ENCODE peak calls at places on chromosomes 1 and 21, in seven cellular contexts. H, V, P, E, J, N and F are unnamed samples.
A peak's percentile ranks its signal among the peaks of the same experiment; 100 is the strongest.

GRCh38 chr1:12052008-12052573 is 11.0 kb upstream of the TNFRSF8 start:
- DNase-seq in H (peak; percentile 68), V (peak; percentile 79), P (no peak), E (peak; percentile 86), J (peak; percentile 38), N (peak; percentile 85), F (peak; percentile 79)

GRCh38 chr1:233487415-233487814 is 126.5 kb upstream of the KCNK1 start:
- DNase-seq in H (no peak), V (no peak), P (no peak), E (no peak), J (no peak), N (no peak), F (no peak)

GRCh38 chr1:83905315-83905907 is 93.5 kb downstream of the TTLL7 start:
- DNase-seq in H (no peak), V (no peak), P (peak; percentile 38), E (no peak), J (no peak), N (no peak), F (no peak)

GRCh38 chr1:67683306-67683705 is 1.7 kb upstream of the GADD45A start:
- DNase-seq in H (no peak), V (peak; percentile 83), P (no peak), E (no peak), J (peak; percentile 33), N (no peak), F (no peak)

GRCh38 chr1:88847618-88848017 is 43.7 kb downstream of the GTF2B start:
- DNase-seq in H (no peak), V (no peak), P (no peak), E (no peak), J (no peak), N (no peak), F (no peak)

GRCh38 chr1:39026947-39027507 is 877 bp downstream of the NDUFS5 start:
- DNase-seq in H (no peak), V (no peak), P (no peak), E (no peak), J (no peak), N (no peak), F (no peak)

GRCh38 chr1:240031009-240031408 is 60.7 kb upstream of the FMN2 start:
- DNase-seq in H (no peak), V (peak; percentile 35), P (no peak), E (no peak), J (peak; percentile 90), N (no peak), F (no peak)

GRCh38 chr1:18734461-18735368 is 104.1 kb downstream of the PAX7 start:
- DNase-seq in H (no peak), V (no peak), P (no peak), E (no peak), J (no peak), N (no peak), F (no peak)

GRCh38 chr1:96400074-96400473 is 321.5 kb upstream of the PTBP2 start:
- DNase-seq in H (no peak), V (peak; percentile 3), P (no peak), E (no peak), J (no peak), N (no peak), F (no peak)

GRCh38 chr1:46256523-46256922 is 9.0 kb downstream of the RAD54L start:
- DNase-seq in H (no peak), V (no peak), P (no peak), E (no peak), J (no peak), N (no peak), F (no peak)

GRCh38 chr1:8524637-8525157 is 206.8 kb downstream of the SLC45A1 start:
- DNase-seq in H (no peak), V (no peak), P (peak; percentile 54), E (no peak), J (no peak), N (no peak), F (no peak)

GRCh38 chr1:8736927-8737326 is 80.5 kb downstream of the RERE start:
- DNase-seq in H (no peak), V (no peak), P (no peak), E (no peak), J (no peak), N (no peak), F (no peak)

GRCh38 chr21:41641510-41641815 is 125.4 kb downstream of the RIPK4 start:
- DNase-seq in H (no peak), V (no peak), P (no peak), E (no peak), J (no peak), N (no peak), F (peak; percentile 16)

GRCh38 chr1:232813082-232813481 is 7.9 kb downstream of the MAP10 start:
- DNase-seq in H (no peak), V (no peak), P (no peak), E (no peak), J (no peak), N (no peak), F (no peak)

GRCh38 chr21:44370027-44370735 is 16.8 kb downstream of the TRPM2 start:
- DNase-seq in H (no peak), V (peak; percentile 78), P (no peak), E (no peak), J (peak; percentile 24), N (peak; percentile 62), F (peak; percentile 71)

GRCh38 chr1:66916320-66916719 is 8.3 kb downstream of the DNAI4 start:
- DNase-seq in H (no peak), V (no peak), P (no peak), E (no peak), J (no peak), N (no peak), F (no peak)

GRCh38 chr1:16719571-16720402 is 20.5 kb upstream of the RNU1-4 start:
- DNase-seq in H (no peak), V (no peak), P (peak; percentile 0), E (peak; percentile 48), J (no peak), N (peak; percentile 73), F (no peak)

GRCh38 chr1:37032660-37033354 is 1.5 kb downstream of the GRIK3 start:
- DNase-seq in H (no peak), V (no peak), P (no peak), E (no peak), J (no peak), N (no peak), F (no peak)

GRCh38 chr21:25931791-25932190 is 197.0 kb downstream of the GABPA start:
- DNase-seq in H (no peak), V (no peak), P (no peak), E (no peak), J (no peak), N (no peak), F (no peak)

GRCh38 chr21:45602106-45602505 is 41.4 kb upstream of the PCBP3 start:
- DNase-seq in H (no peak), V (no peak), P (no peak), E (no peak), J (no peak), N (no peak), F (no peak)

GRCh38 chr1:228154685-228155571 is 5.2 kb downstream of the GJC2 start:
- DNase-seq in H (no peak), V (peak; percentile 44), P (no peak), E (peak; percentile 54), J (no peak), N (peak; percentile 56), F (no peak)

GRCh38 chr1:92191726-92192125 is 26.0 kb upstream of the C1orf146 start:
- DNase-seq in H (no peak), V (no peak), P (no peak), E (no peak), J (no peak), N (no peak), F (no peak)

GRCh38 chr1:224114787-224115175 is 870 bp downstream of the FBXO28 start:
- DNase-seq in H (no peak), V (no peak), P (no peak), E (no peak), J (no peak), N (no peak), F (no peak)

GRCh38 chr1:17829579-17829978 is 74.4 kb downstream of the ACTL8 start:
- DNase-seq in H (peak; percentile 57), V (no peak), P (no peak), E (no peak), J (no peak), N (no peak), F (no peak)

GRCh38 chr1:107486365-107486764 is 345.5 kb downstream of the NTNG1 start:
- DNase-seq in H (no peak), V (no peak), P (no peak), E (no peak), J (no peak), N (no peak), F (no peak)

DNA sequence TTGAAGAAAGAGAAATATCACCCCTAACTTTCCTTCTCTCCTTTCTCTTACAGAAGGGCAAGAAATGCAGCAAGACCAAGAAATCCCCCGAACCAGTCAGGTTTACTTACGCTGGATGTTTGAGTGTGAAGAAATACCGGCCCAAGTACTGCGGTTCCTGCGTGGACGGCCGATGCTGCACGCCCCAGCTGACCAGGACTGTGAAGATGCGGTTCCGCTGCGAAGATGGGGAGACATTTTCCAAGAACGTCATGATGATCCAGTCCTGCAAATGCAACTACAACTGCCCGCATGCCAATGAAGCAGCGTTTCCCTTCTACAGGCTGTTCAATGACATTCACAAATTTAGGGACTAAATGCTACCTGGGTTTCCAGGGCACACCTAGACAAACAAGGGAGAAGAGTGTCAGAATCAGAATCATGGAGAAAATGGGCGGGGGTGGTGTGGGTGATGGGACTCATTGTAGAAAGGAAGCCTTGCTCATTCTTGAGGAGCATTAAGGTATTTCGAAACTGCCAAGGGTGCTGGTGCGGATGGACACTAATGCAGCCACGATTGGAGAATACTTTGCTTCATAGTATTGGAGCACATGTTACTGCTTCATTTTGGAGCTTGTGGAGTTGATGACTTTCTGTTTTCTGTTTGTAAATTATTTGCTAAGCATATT is 2.3 kb downstream of the CCN1 start:
- DNase-seq in H (no peak), V (peak; percentile 20), P (no peak), E (no peak), J (peak; percentile 53), N (no peak), F (no peak)
- H3K4me1 ChIP-seq in H (peaks cover 51% of the 10 kb centered on the region), V (peaks cover 38% of the 10 kb centered on the region), P (no peaks in the 10 kb centered on the region), E (peaks cover 7% of the 10 kb centered on the region), J (peaks cover 56% of the 10 kb centered on the region), N (peaks cover 63% of the 10 kb centered on the region), F (peaks cover 3% of the 10 kb centered on the region)

DNA sequence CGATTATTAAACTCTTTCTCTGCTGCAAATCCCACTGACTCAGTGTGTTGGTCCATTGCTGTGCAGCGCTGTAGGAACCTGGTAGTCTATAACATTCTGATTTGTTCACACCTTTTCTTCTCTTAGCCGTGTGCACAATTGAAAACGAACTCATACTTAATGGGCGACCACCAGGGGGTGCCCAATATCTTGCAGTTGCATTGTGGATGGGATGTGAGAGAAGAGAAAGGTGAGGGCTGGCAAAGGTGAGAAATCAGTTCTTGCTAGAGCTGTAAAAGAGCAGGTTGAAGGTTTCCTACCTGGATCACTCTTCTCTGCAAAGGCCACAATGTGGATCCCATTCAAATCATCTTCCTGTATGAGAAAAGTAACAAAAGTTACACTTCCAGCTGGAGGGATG is 51.0 kb downstream of the CASQ2 start:
- DNase-seq in H (peak; percentile 30), V (peak; percentile 30), P (peak; percentile 31), E (peak; percentile 69), J (peak; percentile 21), N (peak; percentile 71), F (no peak)
- TF ChIP-seq CTCF in H (peak; percentile 7), V (peak; percentile 39), P (peak; percentile 72), E (peak; percentile 69), J (no peak), N (peak; percentile 54), F (peak; percentile 32)

GRCh38 chr1:1175221-1176062 is 1.8 kb downstream of the TTLL10 start:
- DNase-seq in H (no peak), V (no peak), P (no peak), E (peak; percentile 13), J (no peak), N (no peak), F (no peak)
- H3K4me1 ChIP-seq in H (peaks cover 4% of the 10 kb centered on the region), V (peaks cover 8% of the 10 kb centered on the region), P (no peaks in the 10 kb centered on the region), E (no peaks in the 10 kb centered on the region), J (no peaks in the 10 kb centered on the region), N (peaks cover 7% of the 10 kb centered on the region), F (no peaks in the 10 kb centered on the region)

GRCh38 chr1:14112613-14113012 is 412.6 kb downstream of the PRDM2 start:
- DNase-seq in H (no peak), V (no peak), P (no peak), E (no peak), J (no peak), N (no peak), F (no peak)
- TF ChIP-seq CTCF in H (no peak), V (no peak), P (no peak), E (no peak), J (no peak), N (no peak), F (no peak)